ENCODE peak calls at places on chromosomes 2 and 18, in five cellular contexts. E is fibroblast of pulmonary artery, K is pons, U is heart left ventricle, C is KBM-7. A is an unnamed sample.

GRCh38 chr2:180573951-180574350 is 406.5 kb upstream of the UBE2E3 start:
- DNase-seq in U (no peak), C (no peak), K (no peak), E (peak; percentile 50), A (peak; percentile 48)

GRCh38 chr2:64288321-64288931 is 144.2 kb upstream of the PELI1 start:
- DNase-seq in U (peak; percentile 46), K (no peak), C (no peak), E (peak; percentile 96), A (peak; percentile 91)

GRCh38 chr2:173962583-173963110 is 2.5 kb downstream of the SP3 start:
- DNase-seq in C (peak; percentile 35), E (no peak), K (no peak), U (no peak), A (no peak)

GRCh38 chr2:176521860-176522259 is 252.6 kb downstream of the MTX2 start:
- DNase-seq in C (no peak), E (no peak), U (no peak), K (no peak), A (no peak)

GRCh38 chr2:109380502-109381326 is 233.1 kb downstream of the SEPTIN10 start:
- DNase-seq in K (no peak), E (no peak), C (no peak), U (peak; percentile 11), A (no peak)

GRCh38 chr2:26668041-26668440 is 24.5 kb upstream of the KCNK3 start:
- DNase-seq in C (no peak), K (no peak), E (no peak), U (no peak), A (no peak)

GRCh38 chr2:88239781-88240180 is 69.6 kb downstream of the THNSL2 start:
- DNase-seq in C (peak; percentile 20), U (no peak), E (no peak), K (no peak), A (no peak)

GRCh38 chr2:9644603-9645002 is 13.8 kb upstream of the YWHAQ start:
- DNase-seq in K (no peak), C (no peak), U (no peak), E (no peak), A (no peak)

GRCh38 chr2:20123871-20124594 is 72.6 kb upstream of the LAPTM4A start:
- DNase-seq in C (no peak), E (no peak), K (no peak), U (no peak), A (no peak)

GRCh38 chr18:26865557-26865956 is at the start of gene AQP4:
- DNase-seq in K (no peak), E (no peak), U (peak; percentile 75), C (no peak), A (no peak)

GRCh38 chr18:79791141-79791972 is 6.4 kb upstream of the KCNG2 start:
- DNase-seq in K (no peak), U (peak; percentile 35), E (peak; percentile 100), C (peak; percentile 94), A (peak; percentile 98)

GRCh38 chr18:54879691-54880090 is 51.4 kb downstream of the RAB27B start:
- DNase-seq in K (no peak), E (no peak), C (no peak), U (no peak), A (no peak)

GRCh38 chr2:234309431-234309830 is 187.4 kb downstream of the ARL4C start:
- DNase-seq in U (no peak), E (no peak), C (no peak), K (no peak), A (no peak)

GRCh38 chr2:9519250-9519649 is 36.4 kb downstream of the ADAM17 start:
- DNase-seq in C (no peak), E (no peak), K (no peak), U (no peak), A (peak; percentile 4)

GRCh38 chr18:57434177-57434535 is 1.0 kb upstream of the ONECUT2 start:
- DNase-seq in K (no peak), C (peak; percentile 24), E (no peak), U (no peak), A (no peak)

GRCh38 chr2:88059979-88060906 is 4.7 kb upstream of the KRCC1 start:
- DNase-seq in E (peak; percentile 45), U (no peak), K (peak; percentile 74), C (peak; percentile 48), A (peak; percentile 93)

GRCh38 chr2:241890524-241891235 is 21.2 kb downstream of the RTP5 start:
- DNase-seq in U (no peak), E (no peak), K (no peak), C (no peak), A (no peak)

A was measured in osteoblast.